ENCODE peak calls at places on chromosomes 13 and 19, in four cellular contexts. One of them, this sample, is unnamed.

GRCh38 chr19:19549804-19550453 is 11.9 kb downstream of the CILP2 start:
- DNase-seq in CD4-positive, alpha-beta T cell: no peak
- DNase-seq in stimulated activated CD8-positive, alpha-beta memory T cell treated with anti-CD3 and anti-CD28 coated beads, Interleukin-15, amount 100 ng/mL, for 24 hours: no peak
- DNase-seq in WTC11: no peak
- DNase-seq in this sample: no peak

GRCh38 chr13:112443191-112444000 is 67.2 kb downstream of the SPACA7 start:
- DNase-seq in WTC11: peak; percentile 79
- DNase-seq in CD4-positive, alpha-beta T cell: no peak
- DNase-seq in stimulated activated CD8-positive, alpha-beta memory T cell treated with anti-CD3 and anti-CD28 coated beads, Interleukin-15, amount 100 ng/mL, for 24 hours: no peak
- DNase-seq in this sample: no peak

GRCh38 chr13:39417643-39418042 is 185.3 kb downstream of the LHFPL6 start:
- DNase-seq in stimulated activated CD8-positive, alpha-beta memory T cell treated with anti-CD3 and anti-CD28 coated beads, Interleukin-15, amount 100 ng/mL, for 24 hours: no peak
- DNase-seq in WTC11: peak; percentile 31
- DNase-seq in CD4-positive, alpha-beta T cell: no peak
- DNase-seq in this sample: peak; percentile 90

GRCh38 chr19:7694499-7694898 is 7.4 kb downstream of the FCER2 start:
- DNase-seq in stimulated activated CD8-positive, alpha-beta memory T cell treated with anti-CD3 and anti-CD28 coated beads, Interleukin-15, amount 100 ng/mL, for 24 hours: no peak
- DNase-seq in CD4-positive, alpha-beta T cell: no peak
- DNase-seq in WTC11: no peak
- DNase-seq in this sample: no peak

GRCh38 chr13:51849145-51850101 is 4.4 kb upstream of the TMEM272 start:
- DNase-seq in WTC11: peak; percentile 84
- DNase-seq in stimulated activated CD8-positive, alpha-beta memory T cell treated with anti-CD3 and anti-CD28 coated beads, Interleukin-15, amount 100 ng/mL, for 24 hours: no peak
- DNase-seq in CD4-positive, alpha-beta T cell: no peak
- DNase-seq in this sample: peak; percentile 36

GRCh38 chr19:6376512-6377193 is 920 bp upstream of the PSPN start:
- DNase-seq in WTC11: no peak
- DNase-seq in stimulated activated CD8-positive, alpha-beta memory T cell treated with anti-CD3 and anti-CD28 coated beads, Interleukin-15, amount 100 ng/mL, for 24 hours: no peak
- DNase-seq in CD4-positive, alpha-beta T cell: no peak
- DNase-seq in this sample: peak; percentile 26

GRCh38 chr13:100584901-100585300 is 3.7 kb downstream of the GGACT start:
- DNase-seq in WTC11: no peak
- DNase-seq in stimulated activated CD8-positive, alpha-beta memory T cell treated with anti-CD3 and anti-CD28 coated beads, Interleukin-15, amount 100 ng/mL, for 24 hours: no peak
- DNase-seq in CD4-positive, alpha-beta T cell: peak; percentile 12
- DNase-seq in this sample: no peak

GRCh38 chr19:50607874-50608785 is 31.6 kb downstream of the SYT3 start:
- DNase-seq in stimulated activated CD8-positive, alpha-beta memory T cell treated with anti-CD3 and anti-CD28 coated beads, Interleukin-15, amount 100 ng/mL, for 24 hours: peak; percentile 50
- DNase-seq in CD4-positive, alpha-beta T cell: peak; percentile 30
- DNase-seq in WTC11: peak; percentile 100
- DNase-seq in this sample: peak; percentile 78

GRCh38 chr19:55912916-55913315 is 19.2 kb downstream of the NLRP13 start:
- DNase-seq in CD4-positive, alpha-beta T cell: no peak
- DNase-seq in stimulated activated CD8-positive, alpha-beta memory T cell treated with anti-CD3 and anti-CD28 coated beads, Interleukin-15, amount 100 ng/mL, for 24 hours: no peak
- DNase-seq in WTC11: no peak
- DNase-seq in this sample: no peak

GRCh38 chr19:4970558-4971423 is 1.9 kb downstream of the KDM4B start:
- DNase-seq in WTC11: no peak
- DNase-seq in CD4-positive, alpha-beta T cell: no peak
- DNase-seq in stimulated activated CD8-positive, alpha-beta memory T cell treated with anti-CD3 and anti-CD28 coated beads, Interleukin-15, amount 100 ng/mL, for 24 hours: no peak
- DNase-seq in this sample: peak; percentile 36

GRCh38 chr19:48501446-48501960 is 10.1 kb downstream of the LMTK3 start:
- DNase-seq in CD4-positive, alpha-beta T cell: no peak
- DNase-seq in WTC11: peak; percentile 89
- DNase-seq in stimulated activated CD8-positive, alpha-beta memory T cell treated with anti-CD3 and anti-CD28 coated beads, Interleukin-15, amount 100 ng/mL, for 24 hours: no peak
- DNase-seq in this sample: peak; percentile 94

GRCh38 chr19:39408392-39409206 is 2.0 kb downstream of the ZFP36 start:
- DNase-seq in CD4-positive, alpha-beta T cell: no peak
- DNase-seq in stimulated activated CD8-positive, alpha-beta memory T cell treated with anti-CD3 and anti-CD28 coated beads, Interleukin-15, amount 100 ng/mL, for 24 hours: no peak
- DNase-seq in WTC11: no peak
- DNase-seq in this sample: peak; percentile 41

GRCh38 chr13:108220042-108220441 is 1.9 kb downstream of the ABHD13 start:
- DNase-seq in WTC11: no peak
- DNase-seq in CD4-positive, alpha-beta T cell: no peak
- DNase-seq in stimulated activated CD8-positive, alpha-beta memory T cell treated with anti-CD3 and anti-CD28 coated beads, Interleukin-15, amount 100 ng/mL, for 24 hours: no peak
- DNase-seq in this sample: no peak

GRCh38 chr13:99062593-99062992 is 84.7 kb upstream of the DOCK9 start:
- DNase-seq in stimulated activated CD8-positive, alpha-beta memory T cell treated with anti-CD3 and anti-CD28 coated beads, Interleukin-15, amount 100 ng/mL, for 24 hours: no peak
- DNase-seq in CD4-positive, alpha-beta T cell: no peak
- DNase-seq in WTC11: no peak
- DNase-seq in this sample: peak; percentile 39

GRCh38 chr13:99124695-99125334 is 75.8 kb upstream of the UBAC2 start:
- DNase-seq in CD4-positive, alpha-beta T cell: no peak
- DNase-seq in stimulated activated CD8-positive, alpha-beta memory T cell treated with anti-CD3 and anti-CD28 coated beads, Interleukin-15, amount 100 ng/mL, for 24 hours: no peak
- DNase-seq in WTC11: no peak
- DNase-seq in this sample: no peak

GRCh38 chr19:40315812-40316475 is 30.8 kb upstream of the AKT2 start:
- DNase-seq in WTC11: no peak
- DNase-seq in stimulated activated CD8-positive, alpha-beta memory T cell treated with anti-CD3 and anti-CD28 coated beads, Interleukin-15, amount 100 ng/mL, for 24 hours: no peak
- DNase-seq in CD4-positive, alpha-beta T cell: no peak
- DNase-seq in this sample: no peak

GRCh38 chr13:93244141-93244917 is 17.7 kb downstream of the GPC6 start:
- DNase-seq in WTC11: no peak
- DNase-seq in stimulated activated CD8-positive, alpha-beta memory T cell treated with anti-CD3 and anti-CD28 coated beads, Interleukin-15, amount 100 ng/mL, for 24 hours: no peak
- DNase-seq in CD4-positive, alpha-beta T cell: no peak
- DNase-seq in this sample: no peak

GRCh38 chr13:35765941-35766340 is 289.5 kb upstream of the MAB21L1 start:
- DNase-seq in WTC11: no peak
- DNase-seq in stimulated activated CD8-positive, alpha-beta memory T cell treated with anti-CD3 and anti-CD28 coated beads, Interleukin-15, amount 100 ng/mL, for 24 hours: no peak
- DNase-seq in CD4-positive, alpha-beta T cell: no peak
- DNase-seq in this sample: no peak

GRCh38 chr19:4547303-4548237 is 7.7 kb upstream of the LRG1 start:
- DNase-seq in WTC11: peak; percentile 40
- DNase-seq in stimulated activated CD8-positive, alpha-beta memory T cell treated with anti-CD3 and anti-CD28 coated beads, Interleukin-15, amount 100 ng/mL, for 24 hours: no peak
- DNase-seq in CD4-positive, alpha-beta T cell: no peak
- DNase-seq in this sample: peak; percentile 51

GRCh38 chr13:44866512-44866911 is 122.8 kb downstream of the NUFIP1 start:
- DNase-seq in stimulated activated CD8-positive, alpha-beta memory T cell treated with anti-CD3 and anti-CD28 coated beads, Interleukin-15, amount 100 ng/mL, for 24 hours: no peak
- DNase-seq in WTC11: no peak
- DNase-seq in CD4-positive, alpha-beta T cell: no peak
- DNase-seq in this sample: no peak

GRCh38 chr19:21023901-21024300 is 3.4 kb downstream of the ZNF430 start:
- DNase-seq in CD4-positive, alpha-beta T cell: no peak
- DNase-seq in stimulated activated CD8-positive, alpha-beta memory T cell treated with anti-CD3 and anti-CD28 coated beads, Interleukin-15, amount 100 ng/mL, for 24 hours: no peak
- DNase-seq in WTC11: no peak
- DNase-seq in this sample: no peak

GRCh38 chr13:54660277-54660676 is 1631.7 kb downstream of the OLFM4 start:
- DNase-seq in WTC11: no peak
- DNase-seq in CD4-positive, alpha-beta T cell: no peak
- DNase-seq in stimulated activated CD8-positive, alpha-beta memory T cell treated with anti-CD3 and anti-CD28 coated beads, Interleukin-15, amount 100 ng/mL, for 24 hours: no peak
- DNase-seq in this sample: no peak

GRCh38 chr19:4519521-4520277 is 1.4 kb upstream of the PLIN4 start:
- DNase-seq in CD4-positive, alpha-beta T cell: no peak
- DNase-seq in stimulated activated CD8-positive, alpha-beta memory T cell treated with anti-CD3 and anti-CD28 coated beads, Interleukin-15, amount 100 ng/mL, for 24 hours: no peak
- DNase-seq in WTC11: no peak
- DNase-seq in this sample: no peak

GRCh38 chr19:11849264-11849615 is 714 bp downstream of the ZNF439 start:
- DNase-seq in CD4-positive, alpha-beta T cell: no peak
- DNase-seq in stimulated activated CD8-positive, alpha-beta memory T cell treated with anti-CD3 and anti-CD28 coated beads, Interleukin-15, amount 100 ng/mL, for 24 hours: no peak
- DNase-seq in WTC11: no peak
- DNase-seq in this sample: no peak

GRCh38 chr19:15283141-15283885 is 49.0 kb downstream of the BRD4 start:
- DNase-seq in WTC11: no peak
- DNase-seq in CD4-positive, alpha-beta T cell: no peak
- DNase-seq in stimulated activated CD8-positive, alpha-beta memory T cell treated with anti-CD3 and anti-CD28 coated beads, Interleukin-15, amount 100 ng/mL, for 24 hours: no peak
- DNase-seq in this sample: no peak

GRCh38 chr19:35637165-35637564 is 4.4 kb upstream of the ETV2 start:
- DNase-seq in WTC11: no peak
- DNase-seq in stimulated activated CD8-positive, alpha-beta memory T cell treated with anti-CD3 and anti-CD28 coated beads, Interleukin-15, amount 100 ng/mL, for 24 hours: no peak
- DNase-seq in CD4-positive, alpha-beta T cell: no peak
- DNase-seq in this sample: no peak

GRCh38 chr19:55245236-55245904 is 13.4 kb downstream of the PPP6R1 start:
- DNase-seq in WTC11: no peak
- DNase-seq in CD4-positive, alpha-beta T cell: no peak
- DNase-seq in stimulated activated CD8-positive, alpha-beta memory T cell treated with anti-CD3 and anti-CD28 coated beads, Interleukin-15, amount 100 ng/mL, for 24 hours: no peak
- DNase-seq in this sample: no peak

GRCh38 chr19:13781547-13781946 is 7.3 kb downstream of the C19orf53 start:
- DNase-seq in stimulated activated CD8-positive, alpha-beta memory T cell treated with anti-CD3 and anti-CD28 coated beads, Interleukin-15, amount 100 ng/mL, for 24 hours: no peak
- DNase-seq in CD4-positive, alpha-beta T cell: no peak
- DNase-seq in WTC11: peak; percentile 77
- DNase-seq in this sample: peak; percentile 84

GRCh38 chr13:106847049-106847448 is 279.1 kb upstream of the ARGLU1 start:
- DNase-seq in stimulated activated CD8-positive, alpha-beta memory T cell treated with anti-CD3 and anti-CD28 coated beads, Interleukin-15, amount 100 ng/mL, for 24 hours: no peak
- DNase-seq in CD4-positive, alpha-beta T cell: no peak
- DNase-seq in WTC11: no peak
- DNase-seq in this sample: no peak

GRCh38 chr19:5090780-5091575 is 122.1 kb downstream of the KDM4B start:
- DNase-seq in WTC11: no peak
- DNase-seq in stimulated activated CD8-positive, alpha-beta memory T cell treated with anti-CD3 and anti-CD28 coated beads, Interleukin-15, amount 100 ng/mL, for 24 hours: no peak
- DNase-seq in CD4-positive, alpha-beta T cell: no peak
- DNase-seq in this sample: no peak

GRCh38 chr19:13100031-13100588 is 2.5 kb downstream of the LYL1 start:
- DNase-seq in WTC11: no peak
- DNase-seq in CD4-positive, alpha-beta T cell: no peak
- DNase-seq in stimulated activated CD8-positive, alpha-beta memory T cell treated with anti-CD3 and anti-CD28 coated beads, Interleukin-15, amount 100 ng/mL, for 24 hours: no peak
- DNase-seq in this sample: no peak

GRCh38 chr19:49718511-49718910 is 27.6 kb downstream of the CPT1C start:
- DNase-seq in stimulated activated CD8-positive, alpha-beta memory T cell treated with anti-CD3 and anti-CD28 coated beads, Interleukin-15, amount 100 ng/mL, for 24 hours: no peak
- DNase-seq in WTC11: no peak
- DNase-seq in CD4-positive, alpha-beta T cell: no peak
- DNase-seq in this sample: no peak

GRCh38 chr19:29612801-29613595 is 6.9 kb downstream of the POP4 start:
- DNase-seq in CD4-positive, alpha-beta T cell: no peak
- DNase-seq in stimulated activated CD8-positive, alpha-beta memory T cell treated with anti-CD3 and anti-CD28 coated beads, Interleukin-15, amount 100 ng/mL, for 24 hours: no peak
- DNase-seq in WTC11: no peak
- DNase-seq in this sample: no peak

GRCh38 chr13:59211636-59212035 is 952.1 kb downstream of the DIAPH3 start:
- DNase-seq in stimulated activated CD8-positive, alpha-beta memory T cell treated with anti-CD3 and anti-CD28 coated beads, Interleukin-15, amount 100 ng/mL, for 24 hours: no peak
- DNase-seq in WTC11: no peak
- DNase-seq in CD4-positive, alpha-beta T cell: no peak
- DNase-seq in this sample: no peak

GRCh38 chr19:44726465-44726864 is 22.0 kb upstream of the BCL3 start:
- DNase-seq in CD4-positive, alpha-beta T cell: no peak
- DNase-seq in WTC11: no peak
- DNase-seq in stimulated activated CD8-positive, alpha-beta memory T cell treated with anti-CD3 and anti-CD28 coated beads, Interleukin-15, amount 100 ng/mL, for 24 hours: no peak
- DNase-seq in this sample: no peak

GRCh38 chr19:21082011-21082975 is at the start of gene ZNF714:
- DNase-seq in stimulated activated CD8-positive, alpha-beta memory T cell treated with anti-CD3 and anti-CD28 coated beads, Interleukin-15, amount 100 ng/mL, for 24 hours: peak; percentile 52
- DNase-seq in WTC11: peak; percentile 92
- DNase-seq in CD4-positive, alpha-beta T cell: peak; percentile 70
- DNase-seq in this sample: no peak

GRCh38 chr13:61648546-61648945 is 232.9 kb upstream of the PCDH20 start:
- DNase-seq in CD4-positive, alpha-beta T cell: no peak
- DNase-seq in stimulated activated CD8-positive, alpha-beta memory T cell treated with anti-CD3 and anti-CD28 coated beads, Interleukin-15, amount 100 ng/mL, for 24 hours: no peak
- DNase-seq in WTC11: no peak
- DNase-seq in this sample: no peak

GRCh38 chr13:41854758-41855157 is 106.2 kb downstream of the VWA8 start:
- DNase-seq in WTC11: no peak
- DNase-seq in CD4-positive, alpha-beta T cell: no peak
- DNase-seq in stimulated activated CD8-positive, alpha-beta memory T cell treated with anti-CD3 and anti-CD28 coated beads, Interleukin-15, amount 100 ng/mL, for 24 hours: no peak
- DNase-seq in this sample: no peak

GRCh38 chr13:111252449-111253124 is 67.9 kb upstream of the TEX29 start:
- DNase-seq in stimulated activated CD8-positive, alpha-beta memory T cell treated with anti-CD3 and anti-CD28 coated beads, Interleukin-15, amount 100 ng/mL, for 24 hours: no peak
- DNase-seq in WTC11: no peak
- DNase-seq in CD4-positive, alpha-beta T cell: no peak
- DNase-seq in this sample: no peak